ENCODE peak calls at places on chromosomes 5 and 9, in four cellular contexts. U is B cell, A is progenitor cell of endocrine pancreas, W is K562. E is an unnamed sample.

GRCh38 chr5:96247097-96247675 is 185.9 kb downstream of the PCSK1 start:
- DNase-seq in U (no peak), A (no peak), W (no peak), E (no peak)

GRCh38 chr9:4461434-4461833 is 28.8 kb upstream of the SLC1A1 start:
- DNase-seq in U (no peak), A (no peak), W (no peak), E (no peak)

GRCh38 chr9:129497837-129498450 is 123.0 kb downstream of the C9orf50 start:
- DNase-seq in U (no peak), A (no peak), W (peak), E (no peak)

GRCh38 chr5:97377582-97377981 is 194.5 kb upstream of the RIOK2 start:
- DNase-seq in U (no peak), A (no peak), W (no peak), E (no peak)

GRCh38 chr5:118224546-118224945 is 763.8 kb downstream of the DTWD2 start:
- DNase-seq in U (no peak), A (no peak), W (no peak), E (no peak)

GRCh38 chr9:108854641-108855528 is 901 bp downstream of the ACTL7B start:
- DNase-seq in U (no peak), A (no peak), W (no peak), E (no peak)

GRCh38 chr9:33263131-33263935 is 1.2 kb downstream of the BAG1 start:
- DNase-seq in U (no peak), A (no peak), W (peak), E (peak)

GRCh38 chr9:33270146-33270545 is 5.3 kb downstream of the CHMP5 start:
- DNase-seq in U (no peak), A (no peak), W (no peak), E (no peak)

GRCh38 chr9:94921656-94922055 is 195.2 kb downstream of the AOPEP start:
- DNase-seq in U (no peak), A (no peak), W (no peak), E (no peak)

GRCh38 chr5:84181093-84181492 is 203.6 kb downstream of the EDIL3 start:
- DNase-seq in U (no peak), A (no peak), W (no peak), E (no peak)

GRCh38 chr9:36416870-36417269 is 16.8 kb upstream of the RNF38 start:
- DNase-seq in U (no peak), A (no peak), W (no peak), E (no peak)

DNA sequence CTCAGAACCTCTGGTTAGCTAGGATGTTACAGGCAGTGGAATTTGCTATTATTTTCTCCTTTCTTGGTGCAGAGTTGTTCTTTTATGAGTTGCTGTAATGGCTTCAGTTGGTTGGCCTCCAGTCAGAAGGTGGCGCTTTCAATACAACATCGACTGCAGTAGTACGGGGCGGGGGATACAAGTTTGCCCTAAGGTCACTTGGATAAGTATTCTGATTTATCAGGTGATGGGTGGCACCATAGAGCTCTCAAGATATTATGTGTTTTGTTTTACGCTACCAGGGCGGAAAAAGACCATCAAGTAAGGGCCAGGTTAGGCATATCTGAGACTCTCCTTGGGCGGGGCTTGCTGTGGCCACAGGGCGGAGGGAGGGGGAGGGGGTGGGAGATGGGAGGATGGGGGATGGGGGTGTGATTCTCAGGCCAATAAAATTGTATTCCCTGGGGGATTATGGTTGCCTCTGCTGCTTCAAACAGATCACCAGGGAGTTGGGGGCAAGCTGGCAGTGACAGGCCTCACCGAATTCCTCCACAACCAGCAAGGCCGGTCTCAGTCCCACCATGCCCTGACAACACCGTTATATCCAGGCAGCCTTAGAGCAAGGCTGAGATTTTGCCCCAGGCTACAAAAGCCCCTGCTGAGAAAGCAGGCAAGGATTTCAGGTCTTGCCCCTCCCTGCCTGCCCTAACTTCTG is 15.9 kb upstream of the RNF38 start:
- DNase-seq in U (no peak), A (no peak), W (no peak), E (no peak)
- TF ChIP-seq CTCF in U (no peak), A (no peak), W (peak), E (no peak)

GRCh38 chr9:2666569-2666968 is 45.0 kb downstream of the VLDLR start:
- DNase-seq in U (no peak), A (no peak), W (no peak), E (no peak)

GRCh38 chr9:2664675-2665065 is 43.1 kb downstream of the VLDLR start:
- DNase-seq in U (no peak), A (no peak), W (no peak), E (no peak)

GRCh38 chr9:2663886-2664674 is 42.5 kb downstream of the VLDLR start:
- DNase-seq in U (no peak), A (no peak), W (no peak), E (no peak)

GRCh38 chr9:2663486-2663885 is 41.9 kb downstream of the VLDLR start:
- DNase-seq in U (no peak), A (no peak), W (no peak), E (no peak)

DNA sequence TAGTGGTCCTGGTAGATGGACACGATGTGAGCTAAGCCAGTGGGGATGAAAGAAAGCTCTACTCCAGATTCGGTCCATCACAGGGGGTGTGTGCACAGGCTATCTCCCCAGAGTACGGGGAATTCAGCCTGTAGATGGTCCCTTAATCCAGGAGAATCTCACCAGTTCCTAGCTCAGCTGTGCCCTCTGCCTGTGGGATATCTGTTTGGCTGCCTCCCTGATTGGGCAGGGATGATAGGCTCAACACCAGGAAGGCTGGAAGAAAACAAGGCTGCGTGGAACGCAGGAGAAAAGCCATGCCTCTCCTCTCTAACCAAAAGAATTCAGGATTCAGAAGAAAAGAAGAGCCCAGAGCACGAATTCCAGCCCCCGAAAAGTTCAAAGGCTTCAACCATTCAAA is 40.9 kb downstream of the VLDLR start:
- DNase-seq in U (no peak), A (no peak), W (no peak), E (no peak)
- TF ChIP-seq CTCF in U (no peak), A (peak), W (no peak), E (no peak)

GRCh38 chr9:99549441-99549840 is 272.2 kb upstream of the NR4A3 start:
- DNase-seq in U (no peak), A (no peak), W (no peak), E (no peak)
- TF ChIP-seq CTCF in U (no peak), A (no peak), W (no peak), E (no peak)

GRCh38 chr5:82296929-82297328 is 18.8 kb upstream of the RPS23 start:
- DNase-seq in U (no peak), A (no peak), W (no peak), E (no peak)
- TF ChIP-seq CTCF in U (no peak), A (no peak), W (peak), E (no peak)

GRCh38 chr9:12726795-12727194 is 33.6 kb downstream of the TYRP1 start:
- DNase-seq in U (no peak), A (no peak), W (no peak), E (no peak)

GRCh38 chr9:12720551-12720950 is 27.4 kb downstream of the TYRP1 start:
- DNase-seq in U (no peak), A (no peak), W (no peak), E (no peak)

GRCh38 chr9:12722131-12722530 is 28.9 kb downstream of the TYRP1 start:
- DNase-seq in U (no peak), A (no peak), W (no peak), E (no peak)

GRCh38 chr9:12719431-12719830 is 26.2 kb downstream of the TYRP1 start:
- DNase-seq in U (no peak), A (no peak), W (no peak), E (no peak)

DNA sequence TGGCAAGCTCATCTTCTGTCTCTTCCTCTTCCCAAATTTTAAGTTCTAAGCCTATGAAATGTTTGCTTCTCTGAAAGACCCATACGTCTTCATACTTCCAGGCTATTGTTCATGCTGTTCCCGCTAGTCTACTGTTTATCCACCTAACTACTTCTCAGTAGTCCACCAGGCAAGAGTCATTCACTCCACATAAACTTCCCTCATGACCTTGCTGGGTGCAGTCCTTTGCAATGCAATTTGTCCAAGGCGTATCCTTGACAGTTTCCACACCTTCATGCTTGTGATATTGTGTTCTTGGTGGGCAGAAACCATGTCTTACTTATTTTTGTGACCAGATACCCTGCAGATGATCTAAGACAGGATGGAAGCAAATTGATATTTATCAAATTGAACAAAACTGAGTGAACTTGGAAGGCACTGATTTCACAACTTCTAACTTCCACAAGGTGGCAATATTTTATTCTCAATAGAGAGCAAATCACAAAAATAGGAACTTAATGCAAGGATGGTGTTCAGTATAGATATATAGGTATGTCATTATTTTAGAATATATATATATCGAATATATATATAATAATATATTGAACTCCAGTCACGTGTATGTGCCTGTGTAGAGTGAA is 30.3 kb downstream of the TYRP1 start:
- DNase-seq in U (no peak), A (no peak), W (no peak), E (peak)
- TF ChIP-seq CTCF in U (no peak), A (peak), W (no peak), E (peak)

GRCh38 chr5:73985145-73985544 is 359.1 kb downstream of the ARHGEF28 start:
- DNase-seq in U (no peak), A (no peak), W (peak), E (no peak)
- TF ChIP-seq CTCF in U (no peak), A (peak), W (peak), E (no peak)

E was measured in GM13977.